ENCODE peak calls at places on chromosomes 6 and 20, in nine cellular contexts. W is GM23338, Q is GM23248, P is PC-3, Z is OCI-LY7, Y is HCT116, U is neural progenitor cell, T is SK-N-SH, K is MM.1S. E is an unnamed sample.

GRCh38 chr6:149484733-149485700 is at the start of gene ZC3H12D:
- DNase-seq in Q (peak), T (no peak), K (no peak), W (no peak), Y (peak), U (peak), Z (peak), P (peak), E (peak)

GRCh38 chr6:166647896-166648295 is 20.8 kb upstream of the RPS6KA2 start:
- DNase-seq in Q (no peak), T (no peak), Y (no peak), Z (no peak), K (no peak), P (no peak), W (no peak), U (no peak), E (no peak)

GRCh38 chr6:137233561-137234504 is 14.6 kb upstream of the IFNGR1 start:
- DNase-seq in Q (peak), T (no peak), Z (no peak), K (no peak), P (peak), U (no peak), Y (no peak), W (no peak), E (peak)

GRCh38 chr6:37821449-37821848 is 1.9 kb downstream of the ZFAND3 start:
- DNase-seq in W (no peak), P (no peak), Q (no peak), K (no peak), Z (no peak), T (no peak), U (no peak), Y (no peak), E (no peak)

GRCh38 chr20:62606551-62607201 is 35.6 kb upstream of the SLCO4A1 start:
- DNase-seq in W (peak), Y (no peak), U (no peak), T (no peak), P (no peak), Z (peak), Q (peak), K (no peak), E (no peak)

GRCh38 chr20:51335329-51335841 is 207.1 kb downstream of the NFATC2 start:
- DNase-seq in T (no peak), W (no peak), Y (no peak), Q (peak), Z (no peak), U (no peak), K (no peak), P (peak), E (peak)

GRCh38 chr20:62632575-62632974 is 9.7 kb upstream of the SLCO4A1 start:
- DNase-seq in T (no peak), Q (no peak), P (no peak), K (no peak), W (no peak), Z (no peak), Y (no peak), U (no peak), E (no peak)

GRCh38 chr6:79724816-79725215 is 93.7 kb downstream of the SH3BGRL2 start:
- DNase-seq in Q (no peak), W (no peak), Z (no peak), K (no peak), T (peak), Y (no peak), U (no peak), P (no peak), E (no peak)

GRCh38 chr20:45390931-45391330 is 12.8 kb upstream of the TP53TG5 start:
- DNase-seq in K (no peak), Q (no peak), P (no peak), W (no peak), T (no peak), Z (no peak), Y (no peak), U (no peak), E (no peak)

GRCh38 chr20:45395114-45395415 is 13.0 kb upstream of the DBNDD2 start:
- DNase-seq in Y (no peak), T (no peak), U (no peak), W (no peak), P (no peak), Q (no peak), K (no peak), Z (no peak), E (no peak)

GRCh38 chr20:45394221-45395113 is 13.6 kb upstream of the DBNDD2 start:
- DNase-seq in W (no peak), Z (no peak), U (no peak), T (no peak), Q (no peak), Y (no peak), P (no peak), K (no peak), E (no peak)

GRCh38 chr20:45391559-45391958 is 13.4 kb upstream of the TP53TG5 start:
- DNase-seq in Z (no peak), W (no peak), U (no peak), P (no peak), Q (no peak), T (no peak), K (no peak), Y (no peak), E (no peak)

DNA sequence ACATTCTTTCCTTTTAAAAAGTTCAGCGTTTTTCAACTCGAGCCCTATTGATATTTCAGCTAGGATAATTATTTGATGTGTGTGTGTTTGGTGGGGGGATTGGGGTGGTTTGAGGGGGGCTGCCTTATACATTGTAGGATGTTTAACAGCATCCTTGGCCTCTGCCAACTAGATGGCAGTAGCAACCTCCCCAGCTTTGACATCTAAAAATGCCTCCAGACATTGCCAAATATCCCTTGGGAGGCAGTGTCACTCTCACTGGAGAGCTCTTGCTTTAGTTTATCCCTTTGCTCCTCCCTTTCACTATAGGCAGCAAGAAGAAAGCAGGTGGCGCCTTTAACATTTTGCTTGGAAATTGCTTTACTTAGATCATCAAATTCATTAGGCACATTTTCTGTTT is 14.6 kb upstream of the TP53TG5 start:
- DNase-seq in W (peak), Y (no peak), U (no peak), P (peak), T (no peak), Z (no peak), K (no peak), Q (no peak), E (no peak)
- TF ChIP-seq EZH2phosphoT487 in W (no peak), Y (no peak), U (no peak), P (no peak), T (no peak), Z (no peak), K (no peak), Q (no peak), E (no peak)

GRCh38 chr6:158655569-158656450 is 6.0 kb downstream of the SYTL3 start:
- DNase-seq in T (no peak), P (no peak), Q (peak), K (no peak), W (no peak), U (no peak), Z (no peak), Y (no peak), E (no peak)
- H3K4me2 ChIP-seq in T (peak), P (no peak), Q (peak), K (no peak), W (no peak), U (no peak), Z (no peak), Y (no peak), E (no peak)

GRCh38 chr6:163356324-163356723 is 58.2 kb upstream of the QKI start:
- DNase-seq in Q (peak), W (peak), T (peak), P (peak), Y (no peak), Z (no peak), U (peak), K (no peak), E (no peak)
- TF ChIP-seq EZH2phosphoT487 in Q (no peak), W (no peak), T (no peak), P (no peak), Y (no peak), Z (no peak), U (no peak), K (no peak), E (no peak)

GRCh38 chr6:13427838-13428527 is 59.4 kb downstream of the GFOD1 start:
- DNase-seq in Y (no peak), Z (peak), P (no peak), W (peak), Q (no peak), U (no peak), K (peak), T (no peak), E (no peak)
- H3K4me2 ChIP-seq in Y (no peak), Z (peak), P (no peak), W (peak), Q (no peak), U (no peak), K (peak), T (no peak), E (no peak)

GRCh38 chr6:116556814-116557403 is 3.4 kb downstream of the CALHM4 start:
- DNase-seq in P (no peak), W (no peak), U (no peak), K (no peak), Z (no peak), T (no peak), Y (no peak), Q (no peak), E (no peak)

GRCh38 chr6:116553451-116553850 is at the start of gene CALHM4:
- DNase-seq in P (no peak), T (no peak), U (no peak), Q (no peak), K (no peak), Z (no peak), Y (no peak), W (no peak), E (no peak)

GRCh38 chr6:116557863-116558262 is 4.3 kb downstream of the CALHM4 start:
- DNase-seq in P (peak), Y (peak), T (no peak), K (no peak), W (peak), Q (peak), Z (no peak), U (no peak), E (peak)

GRCh38 chr6:116560130-116560529 is 6.6 kb downstream of the CALHM4 start:
- DNase-seq in Y (no peak), T (no peak), K (no peak), Z (no peak), P (no peak), W (no peak), Q (no peak), U (no peak), E (no peak)

DNA sequence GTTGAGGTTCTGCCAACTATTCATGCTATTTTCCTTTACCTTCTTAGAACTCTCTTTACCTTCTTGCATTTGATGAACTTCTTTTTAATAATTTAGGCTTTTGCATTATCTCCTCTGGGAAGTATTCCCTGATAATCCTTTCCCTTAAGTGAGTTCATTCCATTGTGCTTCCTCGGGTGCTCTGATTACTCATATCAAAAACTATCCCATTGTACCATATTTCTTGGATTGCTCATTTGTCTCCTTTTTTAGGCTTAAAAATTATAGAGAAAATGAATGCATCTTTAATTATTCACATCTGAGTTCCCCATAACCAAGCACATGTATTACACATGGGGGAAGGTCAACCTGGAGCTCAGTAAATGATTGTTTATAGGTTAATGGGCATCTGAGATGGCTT is 2.5 kb downstream of the CALHM4 start:
- DNase-seq in Z (no peak), T (no peak), Q (peak), W (no peak), Y (no peak), P (peak), K (no peak), U (no peak), E (no peak)
- TF ChIP-seq EZH2phosphoT487 in Z (no peak), T (no peak), Q (no peak), W (no peak), Y (no peak), P (no peak), K (no peak), U (no peak), E (no peak)

GRCh38 chr6:2166717-2167116 is 78.7 kb downstream of the GMDS start:
- DNase-seq in T (no peak), Q (no peak), K (no peak), U (no peak), P (peak), W (no peak), Y (no peak), Z (no peak), E (peak)
- H3K4me2 ChIP-seq in T (no peak), Q (no peak), K (no peak), U (no peak), P (no peak), W (no peak), Y (no peak), Z (no peak), E (no peak)

GRCh38 chr6:92196320-92196719 is 1223.0 kb downstream of the EPHA7 start:
- DNase-seq in Y (no peak), K (no peak), P (no peak), W (no peak), Z (no peak), T (peak), U (no peak), Q (no peak), E (no peak)

GRCh38 chr6:92201618-92202017 is 1217.7 kb downstream of the EPHA7 start:
- DNase-seq in W (no peak), K (no peak), P (no peak), Z (no peak), Y (no peak), T (no peak), U (no peak), Q (no peak), E (no peak)
- TF ChIP-seq EZH2phosphoT487 in W (no peak), K (no peak), P (no peak), Z (no peak), Y (no peak), T (no peak), U (no peak), Q (no peak), E (no peak)

GRCh38 chr6:13369591-13369990 is 41.3 kb upstream of the TBC1D7 start:
- DNase-seq in W (no peak), U (no peak), P (no peak), Q (no peak), T (no peak), K (no peak), Y (no peak), Z (no peak), E (no peak)

GRCh38 chr6:13372688-13373487 is 44.6 kb upstream of the TBC1D7 start:
- DNase-seq in Q (no peak), Z (no peak), W (no peak), T (no peak), P (no peak), Y (no peak), U (no peak), K (no peak), E (no peak)

GRCh38 chr6:13371421-13372072 is 43.2 kb upstream of the TBC1D7 start:
- DNase-seq in Z (no peak), U (peak), P (no peak), W (no peak), Y (no peak), Q (no peak), T (peak), K (no peak), E (no peak)

GRCh38 chr6:13368716-13369115 is 40.4 kb upstream of the TBC1D7 start:
- DNase-seq in Y (no peak), Z (no peak), K (no peak), W (no peak), P (peak), T (no peak), U (no peak), Q (peak), E (no peak)

GRCh38 chr6:13370623-13371022 is 42.3 kb upstream of the TBC1D7 start:
- DNase-seq in W (no peak), U (no peak), Y (no peak), T (no peak), Z (no peak), K (no peak), P (peak), Q (no peak), E (no peak)
- H3K4me2 ChIP-seq in W (no peak), U (no peak), Y (no peak), T (no peak), Z (no peak), K (no peak), P (no peak), Q (no peak), E (no peak)

GRCh38 chr6:101800598-101800997 is 407.1 kb downstream of the GRIK2 start:
- DNase-seq in T (no peak), P (no peak), U (no peak), Q (no peak), W (no peak), Z (no peak), Y (no peak), K (no peak), E (no peak)

GRCh38 chr6:101803146-101803545 is 409.6 kb downstream of the GRIK2 start:
- DNase-seq in T (no peak), Z (no peak), U (no peak), Y (no peak), P (peak), W (no peak), K (no peak), Q (no peak), E (no peak)

GRCh38 chr6:101811108-101811507 is 417.6 kb downstream of the GRIK2 start:
- DNase-seq in Q (no peak), U (no peak), Z (no peak), K (no peak), T (no peak), P (no peak), W (no peak), Y (no peak), E (no peak)

DNA sequence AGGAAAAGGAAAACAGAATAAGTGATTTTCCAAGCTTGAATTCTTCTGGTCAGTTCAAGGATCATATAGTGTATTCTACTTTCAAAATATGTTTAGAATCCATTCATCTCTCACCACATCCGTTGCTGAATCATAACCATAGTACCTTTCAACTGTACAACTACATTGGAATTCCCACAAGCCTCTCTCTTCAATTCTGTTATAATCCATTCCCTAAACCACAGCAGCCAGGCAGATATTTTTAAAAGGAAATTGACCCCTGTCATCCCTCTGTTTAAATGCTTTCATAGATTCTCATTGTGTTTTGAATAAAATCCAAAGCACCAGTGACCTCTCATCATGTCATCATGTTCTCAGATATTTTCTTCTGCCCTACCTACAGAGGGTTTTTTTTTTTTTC is 412.7 kb downstream of the GRIK2 start:
- DNase-seq in T (no peak), Q (peak), U (no peak), Y (no peak), W (no peak), Z (no peak), P (peak), K (no peak), E (no peak)
- TF ChIP-seq EZH2phosphoT487 in T (no peak), Q (peak), U (no peak), Y (no peak), W (no peak), Z (no peak), P (no peak), K (no peak), E (no peak)